ENCODE peak calls at places on chromosomes 3 and 15, in seven cellular contexts. L is NCI-H1930, U is Caki2, P is ureter, S is hippocampal formation, T is A172, Q is glutamatergic neuron. J is an unnamed sample.

GRCh38 chr3:150761831-150762661 is 923 bp downstream of the SIAH2 start:
- DNase-seq in L (no peak), U (peak), P (peak), S (peak), T (peak), Q (peak), J (no peak)

GRCh38 chr3:161038725-161039124 is 66.4 kb downstream of the B3GALNT1 start:
- DNase-seq in L (no peak), U (no peak), P (no peak), S (no peak), T (peak), Q (no peak), J (no peak)

GRCh38 chr3:46468758-46469600 is 4.3 kb upstream of the LTF start:
- DNase-seq in L (no peak), U (no peak), P (no peak), S (no peak), T (no peak), Q (no peak), J (no peak)

GRCh38 chr15:55348281-55348778 is 29.3 kb downstream of the PIGB start:
- DNase-seq in L (no peak), U (no peak), P (no peak), S (no peak), T (no peak), Q (no peak), J (no peak)

GRCh38 chr3:184716652-184717607 is 5.1 kb upstream of the MAGEF1 start:
- DNase-seq in L (peak), U (no peak), P (no peak), S (peak), T (no peak), Q (no peak), J (no peak)

GRCh38 chr3:190658106-190658505 is 144.2 kb downstream of the IL1RAP start:
- DNase-seq in L (no peak), U (no peak), P (no peak), S (no peak), T (no peak), Q (no peak), J (no peak)

GRCh38 chr3:12875857-12876451 is 34.6 kb upstream of the RPL32 start:
- DNase-seq in L (peak), U (no peak), P (no peak), S (no peak), T (no peak), Q (peak), J (no peak)

GRCh38 chr3:110708166-110708565 is 363.4 kb upstream of the NECTIN3 start:
- DNase-seq in L (no peak), U (no peak), P (no peak), S (no peak), T (no peak), Q (no peak), J (no peak)

GRCh38 chr3:9778518-9779129 is 8.9 kb upstream of the CAMK1 start:
- DNase-seq in L (no peak), U (no peak), P (no peak), S (no peak), T (no peak), Q (no peak), J (no peak)

GRCh38 chr3:17489139-17489538 is 253.3 kb downstream of the TBC1D5 start:
- DNase-seq in L (no peak), U (no peak), P (no peak), S (no peak), T (peak), Q (no peak), J (no peak)

GRCh38 chr3:195003006-195003892 is 267.7 kb downstream of the XXYLT1 start:
- DNase-seq in L (no peak), U (no peak), P (peak), S (peak), T (no peak), Q (no peak), J (no peak)

GRCh38 chr3:147940846-147941245 is 531.7 kb downstream of the ZIC1 start:
- DNase-seq in L (no peak), U (no peak), P (no peak), S (no peak), T (no peak), Q (no peak), J (no peak)

GRCh38 chr3:27133062-27133461 is 236.1 kb downstream of the NEK10 start:
- DNase-seq in L (no peak), U (peak), P (no peak), S (no peak), T (no peak), Q (no peak), J (no peak)

GRCh38 chr3:149576071-149576564 is 81.7 kb downstream of the WWTR1 start:
- DNase-seq in L (no peak), U (peak), P (no peak), S (no peak), T (peak), Q (no peak), J (no peak)

J was measured in NCI-H1048.